ENCODE peak calls at places on chromosomes 11 and 22, in four cellular contexts. Y, I, L and C are unnamed samples.

GRCh38 chr11:30552839-30553238 is 33.3 kb downstream of the MPPED2 start:
- DNase-seq in Y (no peak), I (no peak), L (no peak), C (no peak)

GRCh38 chr11:6746086-6746618 is 25.6 kb downstream of the OR2AG2 start:
- DNase-seq in I (no peak), Y (no peak), L (no peak), C (no peak)

GRCh38 chr11:35943761-35944502 is at the start of gene LDLRAD3:
- DNase-seq in Y (no peak), L (peak), I (peak), C (no peak)

GRCh38 chr11:24496371-24496727 is 504 bp upstream of the LUZP2 start:
- DNase-seq in Y (no peak), I (no peak), L (no peak), C (no peak)

GRCh38 chr22:30420401-30421178 is 5.0 kb upstream of the MTFP1 start:
- DNase-seq in I (peak), L (no peak), Y (peak), C (peak)

GRCh38 chr11:92886243-92886905 is 83.1 kb upstream of the MTNR1B start:
- DNase-seq in L (no peak), Y (peak), I (peak), C (peak)

GRCh38 chr11:77071671-77072605 is 5.2 kb downstream of the CAPN5 start:
- DNase-seq in Y (no peak), L (no peak), I (no peak), C (no peak)

GRCh38 chr11:118318112-118319030 is 13.8 kb downstream of the CD3E start:
- DNase-seq in I (no peak), Y (no peak), L (no peak), C (no peak)

GRCh38 chr11:44365616-44366015 is 55.7 kb upstream of the ALX4 start:
- DNase-seq in Y (no peak), L (no peak), I (no peak), C (no peak)

GRCh38 chr11:3231851-3232744 is at the start of gene MRGPRE:
- DNase-seq in Y (no peak), L (no peak), I (peak), C (no peak)

GRCh38 chr11:68954970-68955958 is 25.5 kb downstream of the MRGPRD start:
- DNase-seq in I (peak), Y (no peak), L (peak), C (no peak)

GRCh38 chr22:35446365-35446764 is 46.4 kb downstream of the MCM5 start:
- DNase-seq in L (no peak), Y (peak), I (peak), C (peak)

GRCh38 chr22:48376936-48377335 is 1450.7 kb downstream of the BRD1 start:
- DNase-seq in L (no peak), Y (no peak), I (no peak), C (no peak)

GRCh38 chr22:42695294-42695693 is 25.4 kb downstream of the A4GALT start:
- DNase-seq in L (peak), Y (no peak), I (no peak), C (no peak)

DNA sequence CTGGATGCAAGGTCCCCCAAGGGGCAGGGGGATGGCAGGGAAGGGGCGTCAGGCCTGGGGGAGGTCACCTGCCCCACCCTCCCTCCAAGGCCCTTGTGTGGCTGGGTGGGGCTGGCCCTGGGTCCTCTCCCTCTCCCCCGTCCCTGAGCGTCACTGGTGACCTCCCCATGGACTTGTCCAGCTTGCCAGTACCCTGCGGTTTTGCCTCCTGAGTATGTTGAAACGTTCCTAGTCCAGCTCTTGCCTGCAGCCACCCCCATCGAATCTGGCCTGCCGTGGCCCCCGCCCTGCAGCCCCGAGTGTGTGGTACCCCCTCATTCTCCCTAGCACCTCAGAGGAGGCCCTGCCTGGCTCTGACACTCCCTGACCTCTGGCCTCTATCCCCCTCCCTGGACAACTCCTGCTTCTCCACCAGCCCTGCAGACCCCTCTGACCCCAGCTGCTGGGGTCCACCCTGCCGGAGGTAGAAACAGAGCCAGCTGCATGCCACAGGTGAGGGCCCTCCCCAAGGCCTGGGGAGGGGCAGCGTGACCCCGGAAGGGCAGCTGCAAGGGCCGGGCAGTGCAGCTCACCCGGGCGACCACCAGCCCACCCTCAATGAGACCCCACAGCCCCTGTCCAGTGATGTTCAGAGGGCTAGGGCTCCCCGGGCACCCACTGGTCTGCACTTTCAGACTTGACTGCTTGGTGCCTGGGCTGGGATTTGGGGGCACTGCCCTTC is 4.1 kb upstream of the MUC6 start:
- DNase-seq in L (peak), I (peak), Y (no peak), C (no peak)
- TF ChIP-seq CTCF in L (no peak), I (no peak), Y (no peak), C (no peak)

GRCh38 chr11:8234425-8234821 is 29.3 kb downstream of the LMO1 start:
- DNase-seq in L (no peak), I (peak), Y (no peak), C (no peak)
- TF ChIP-seq CTCF in L (no peak), I (no peak), Y (peak), C (peak)

GRCh38 chr11:133809525-133810178 is 35.7 kb downstream of the SPATA19 start:
- DNase-seq in L (no peak), I (no peak), Y (no peak), C (no peak)
- TF ChIP-seq CTCF in L (no peak), I (no peak), Y (no peak), C (no peak)

GRCh38 chr11:131498631-131499053 is 128.2 kb downstream of the NTM start:
- DNase-seq in Y (no peak), I (no peak), L (no peak), C (no peak)

GRCh38 chr11:131503017-131503416 is 132.6 kb downstream of the NTM start:
- DNase-seq in L (no peak), Y (no peak), I (no peak), C (no peak)

GRCh38 chr11:131506376-131506775 is 136.0 kb downstream of the NTM start:
- DNase-seq in L (no peak), Y (no peak), I (no peak), C (no peak)

GRCh38 chr11:131499199-131499598 is 128.8 kb downstream of the NTM start:
- DNase-seq in Y (no peak), I (no peak), L (no peak), C (no peak)

GRCh38 chr11:131504199-131504949 is 134.0 kb downstream of the NTM start:
- DNase-seq in I (peak), Y (no peak), L (no peak), C (no peak)
- TF ChIP-seq CTCF in I (peak), Y (no peak), L (no peak), C (peak)

GRCh38 chr11:128549256-128549944 is 38.0 kb downstream of the ETS1 start:
- DNase-seq in Y (no peak), I (no peak), L (peak), C (no peak)
- TF ChIP-seq CTCF in Y (no peak), I (no peak), L (no peak), C (no peak)